ENCODE peak calls at places on chromosomes 2 and 18, in five cellular contexts. D is hypothalamus, P is tibial artery, X is skeletal muscle cell, Y is RPMI8226. B is an unnamed sample.

GRCh38 chr2:7627587-7627986 is 710.4 kb downstream of the RNF144A start:
- DNase-seq in P (no peak), X (peak; percentile 10), D (no peak), Y (no peak), B (no peak)

GRCh38 chr2:11658208-11658607 is 11.8 kb downstream of the NTSR2 start:
- DNase-seq in X (no peak), P (no peak), Y (no peak), D (no peak), B (no peak)

GRCh38 chr2:20313659-20314058 is 37.0 kb downstream of the PUM2 start:
- DNase-seq in X (no peak), Y (no peak), P (no peak), D (no peak), B (no peak)

GRCh38 chr2:118222643-118223486 is 134.6 kb downstream of the INSIG2 start:
- DNase-seq in D (no peak), Y (no peak), X (no peak), P (no peak), B (no peak)

GRCh38 chr2:159211447-159212396 is 74.8 kb downstream of the WDSUB1 start:
- DNase-seq in Y (peak; percentile 56), P (no peak), X (no peak), D (no peak), B (peak; percentile 54)

GRCh38 chr2:238313289-238313990 is 6.9 kb upstream of the TRAF3IP1 start:
- DNase-seq in Y (no peak), P (no peak), D (no peak), X (no peak), B (no peak)

GRCh38 chr2:197576631-197577030 is 60.8 kb downstream of the MOB4 start:
- DNase-seq in X (peak; percentile 77), P (peak; percentile 63), D (no peak), Y (no peak), B (no peak)

GRCh38 chr2:190843874-190844699 is 36.5 kb upstream of the GLS start:
- DNase-seq in P (no peak), X (no peak), Y (no peak), D (no peak), B (no peak)

GRCh38 chr2:185219981-185220380 is 518.6 kb upstream of the FSIP2 start:
- DNase-seq in P (no peak), X (peak; percentile 76), D (no peak), Y (no peak), B (no peak)

GRCh38 chr2:230319211-230319862 is 7.7 kb upstream of the SP140L start:
- DNase-seq in Y (peak; percentile 10), P (no peak), X (no peak), D (no peak), B (no peak)

GRCh38 chr18:38579764-38580163 is 1014.2 kb upstream of the CELF4 start:
- DNase-seq in Y (no peak), P (no peak), X (no peak), D (no peak), B (no peak)

GRCh38 chr2:30511122-30512083 is 64.4 kb downstream of the LCLAT1 start:
- DNase-seq in X (no peak), Y (no peak), D (no peak), P (peak; percentile 57), B (no peak)

GRCh38 chr2:216687646-216688045 is 7.7 kb downstream of the IGFBP5 start:
- DNase-seq in P (no peak), Y (no peak), X (no peak), D (no peak), B (no peak)

GRCh38 chr2:68687018-68687417 is 43.6 kb downstream of the PROKR1 start:
- DNase-seq in Y (no peak), X (no peak), P (no peak), D (no peak), B (no peak)

GRCh38 chr2:198639580-198639979 is 818.2 kb downstream of the SATB2 start:
- DNase-seq in P (no peak), Y (no peak), D (no peak), X (peak; percentile 12), B (no peak)

B was measured in iPS DF 6.9.